ENCODE peak calls at places on chromosome 21, in nine cellular contexts. One of them, this sample, is unnamed.
A peak's percentile ranks its signal among the peaks of the same experiment; 100 is the strongest.

GRCh38 chr21:17527240-17527639 is 14.4 kb downstream of the CXADR start:
- DNase-seq in right lobe of liver: no peak
- DNase-seq in MG63: no peak
- DNase-seq in lower lobe of right lung: no peak
- DNase-seq in tibial nerve: no peak
- DNase-seq in adrenal gland: no peak
- DNase-seq in CD8-positive, alpha-beta memory T cell: no peak
- DNase-seq in fibroblast of lung: peak; percentile 67
- DNase-seq in endothelial cell of umbilical vein: peak; percentile 86
- DNase-seq in this sample: no peak

GRCh38 chr21:38243732-38244406 is 12.9 kb upstream of the KCNJ15 start:
- DNase-seq in right lobe of liver: no peak
- DNase-seq in MG63: no peak
- DNase-seq in lower lobe of right lung: no peak
- DNase-seq in tibial nerve: no peak
- DNase-seq in adrenal gland: no peak
- DNase-seq in CD8-positive, alpha-beta memory T cell: no peak
- DNase-seq in fibroblast of lung: no peak
- DNase-seq in endothelial cell of umbilical vein: no peak
- DNase-seq in this sample: no peak

GRCh38 chr21:46604975-46605758 is at the start of gene S100B:
- DNase-seq in right lobe of liver: no peak
- DNase-seq in MG63: no peak
- DNase-seq in lower lobe of right lung: no peak
- DNase-seq in tibial nerve: peak; percentile 56
- DNase-seq in adrenal gland: no peak
- DNase-seq in CD8-positive, alpha-beta memory T cell: no peak
- DNase-seq in fibroblast of lung: no peak
- DNase-seq in endothelial cell of umbilical vein: no peak
- DNase-seq in this sample: no peak

GRCh38 chr21:37986751-37987399 is 70.6 kb upstream of the KCNJ6 start:
- DNase-seq in right lobe of liver: no peak
- DNase-seq in MG63: no peak
- DNase-seq in lower lobe of right lung: no peak
- DNase-seq in tibial nerve: no peak
- DNase-seq in adrenal gland: no peak
- DNase-seq in CD8-positive, alpha-beta memory T cell: no peak
- DNase-seq in fibroblast of lung: no peak
- DNase-seq in endothelial cell of umbilical vein: no peak
- DNase-seq in this sample: no peak

GRCh38 chr21:34363733-34364132 is at the start of gene KCNE2:
- DNase-seq in right lobe of liver: peak; percentile 26
- DNase-seq in MG63: no peak
- DNase-seq in lower lobe of right lung: no peak
- DNase-seq in tibial nerve: no peak
- DNase-seq in adrenal gland: peak; percentile 1
- DNase-seq in CD8-positive, alpha-beta memory T cell: no peak
- DNase-seq in fibroblast of lung: no peak
- DNase-seq in endothelial cell of umbilical vein: no peak
- DNase-seq in this sample: no peak

GRCh38 chr21:29334717-29335428 is 36.2 kb downstream of the BACH1 start:
- DNase-seq in right lobe of liver: no peak
- DNase-seq in MG63: no peak
- DNase-seq in lower lobe of right lung: no peak
- DNase-seq in tibial nerve: no peak
- DNase-seq in adrenal gland: no peak
- DNase-seq in CD8-positive, alpha-beta memory T cell: no peak
- DNase-seq in fibroblast of lung: peak; percentile 93
- DNase-seq in endothelial cell of umbilical vein: no peak
- DNase-seq in this sample: no peak

GRCh38 chr21:33135925-33136324 is 66.0 kb downstream of the OLIG1 start:
- DNase-seq in right lobe of liver: no peak
- DNase-seq in MG63: no peak
- DNase-seq in lower lobe of right lung: no peak
- DNase-seq in tibial nerve: no peak
- DNase-seq in adrenal gland: no peak
- DNase-seq in CD8-positive, alpha-beta memory T cell: no peak
- DNase-seq in fibroblast of lung: no peak
- DNase-seq in endothelial cell of umbilical vein: no peak
- DNase-seq in this sample: no peak

GRCh38 chr21:30625449-30625848 is 5.0 kb downstream of the KRTAP20-4 start:
- DNase-seq in right lobe of liver: no peak
- DNase-seq in MG63: no peak
- DNase-seq in lower lobe of right lung: no peak
- DNase-seq in tibial nerve: no peak
- DNase-seq in adrenal gland: no peak
- DNase-seq in CD8-positive, alpha-beta memory T cell: no peak
- DNase-seq in fibroblast of lung: no peak
- DNase-seq in endothelial cell of umbilical vein: no peak
- DNase-seq in this sample: no peak

GRCh38 chr21:36175771-36176565 is 19.3 kb downstream of the DOP1B start:
- DNase-seq in right lobe of liver: no peak
- DNase-seq in MG63: no peak
- DNase-seq in lower lobe of right lung: no peak
- DNase-seq in tibial nerve: no peak
- DNase-seq in adrenal gland: no peak
- DNase-seq in CD8-positive, alpha-beta memory T cell: no peak
- DNase-seq in fibroblast of lung: no peak
- DNase-seq in endothelial cell of umbilical vein: no peak
- DNase-seq in this sample: no peak

GRCh38 chr21:35266546-35266945 is 217.4 kb upstream of the RUNX1 start:
- DNase-seq in right lobe of liver: no peak
- DNase-seq in MG63: peak; percentile 20
- DNase-seq in lower lobe of right lung: no peak
- DNase-seq in tibial nerve: no peak
- DNase-seq in adrenal gland: no peak
- DNase-seq in CD8-positive, alpha-beta memory T cell: no peak
- DNase-seq in fibroblast of lung: no peak
- DNase-seq in endothelial cell of umbilical vein: no peak
- DNase-seq in this sample: no peak

GRCh38 chr21:36879827-36880226 is 86.6 kb downstream of the HLCS start:
- DNase-seq in right lobe of liver: no peak
- DNase-seq in MG63: no peak
- DNase-seq in lower lobe of right lung: no peak
- DNase-seq in tibial nerve: no peak
- DNase-seq in adrenal gland: no peak
- DNase-seq in CD8-positive, alpha-beta memory T cell: no peak
- DNase-seq in fibroblast of lung: no peak
- DNase-seq in endothelial cell of umbilical vein: no peak
- DNase-seq in this sample: no peak

GRCh38 chr21:36337099-36337509 is 17.1 kb downstream of the MORC3 start:
- DNase-seq in right lobe of liver: no peak
- DNase-seq in MG63: no peak
- DNase-seq in lower lobe of right lung: no peak
- DNase-seq in tibial nerve: no peak
- DNase-seq in adrenal gland: no peak
- DNase-seq in CD8-positive, alpha-beta memory T cell: no peak
- DNase-seq in fibroblast of lung: peak; percentile 68
- DNase-seq in endothelial cell of umbilical vein: no peak
- DNase-seq in this sample: no peak

GRCh38 chr21:36747815-36748381 is 49.0 kb downstream of the SIM2 start:
- DNase-seq in right lobe of liver: peak; percentile 63
- DNase-seq in MG63: no peak
- DNase-seq in lower lobe of right lung: no peak
- DNase-seq in tibial nerve: no peak
- DNase-seq in adrenal gland: peak; percentile 34
- DNase-seq in CD8-positive, alpha-beta memory T cell: no peak
- DNase-seq in fibroblast of lung: no peak
- DNase-seq in endothelial cell of umbilical vein: peak; percentile 35
- DNase-seq in this sample: no peak

GRCh38 chr21:35238119-35238518 is 189.0 kb upstream of the RUNX1 start:
- DNase-seq in right lobe of liver: no peak
- DNase-seq in MG63: no peak
- DNase-seq in lower lobe of right lung: no peak
- DNase-seq in tibial nerve: no peak
- DNase-seq in adrenal gland: no peak
- DNase-seq in CD8-positive, alpha-beta memory T cell: no peak
- DNase-seq in fibroblast of lung: no peak
- DNase-seq in endothelial cell of umbilical vein: no peak
- DNase-seq in this sample: no peak

GRCh38 chr21:43691086-43691795 is 27.7 kb upstream of the PDXK start:
- DNase-seq in right lobe of liver: no peak
- DNase-seq in MG63: no peak
- DNase-seq in lower lobe of right lung: peak; percentile 36
- DNase-seq in tibial nerve: no peak
- DNase-seq in adrenal gland: no peak
- DNase-seq in CD8-positive, alpha-beta memory T cell: no peak
- DNase-seq in fibroblast of lung: no peak
- DNase-seq in endothelial cell of umbilical vein: no peak
- DNase-seq in this sample: no peak

GRCh38 chr21:36757246-36757645 is 58.3 kb downstream of the SIM2 start:
- DNase-seq in right lobe of liver: no peak
- DNase-seq in MG63: no peak
- DNase-seq in lower lobe of right lung: no peak
- DNase-seq in tibial nerve: no peak
- DNase-seq in adrenal gland: no peak
- DNase-seq in CD8-positive, alpha-beta memory T cell: no peak
- DNase-seq in fibroblast of lung: no peak
- DNase-seq in endothelial cell of umbilical vein: no peak
- DNase-seq in this sample: no peak

GRCh38 chr21:42640486-42640885 is 12.9 kb upstream of the PDE9A start:
- DNase-seq in right lobe of liver: no peak
- DNase-seq in MG63: no peak
- DNase-seq in lower lobe of right lung: peak; percentile 57
- DNase-seq in tibial nerve: no peak
- DNase-seq in adrenal gland: peak; percentile 83
- DNase-seq in CD8-positive, alpha-beta memory T cell: no peak
- DNase-seq in fibroblast of lung: no peak
- DNase-seq in endothelial cell of umbilical vein: no peak
- DNase-seq in this sample: no peak

GRCh38 chr21:34885125-34885524 is 164.0 kb downstream of the RUNX1 start:
- DNase-seq in right lobe of liver: no peak
- DNase-seq in MG63: no peak
- DNase-seq in lower lobe of right lung: no peak
- DNase-seq in tibial nerve: no peak
- DNase-seq in adrenal gland: no peak
- DNase-seq in CD8-positive, alpha-beta memory T cell: no peak
- DNase-seq in fibroblast of lung: peak; percentile 43
- DNase-seq in endothelial cell of umbilical vein: peak; percentile 48
- DNase-seq in this sample: no peak

GRCh38 chr21:32246571-32246970 is 32.3 kb downstream of the MIS18A start:
- DNase-seq in right lobe of liver: no peak
- DNase-seq in MG63: no peak
- DNase-seq in lower lobe of right lung: no peak
- DNase-seq in tibial nerve: no peak
- DNase-seq in adrenal gland: no peak
- DNase-seq in CD8-positive, alpha-beta memory T cell: no peak
- DNase-seq in fibroblast of lung: no peak
- DNase-seq in endothelial cell of umbilical vein: no peak
- DNase-seq in this sample: no peak

GRCh38 chr21:46599251-46599572 is 5.7 kb downstream of the S100B start:
- DNase-seq in right lobe of liver: no peak
- DNase-seq in MG63: no peak
- DNase-seq in lower lobe of right lung: no peak
- DNase-seq in tibial nerve: no peak
- DNase-seq in adrenal gland: peak; percentile 68
- DNase-seq in CD8-positive, alpha-beta memory T cell: no peak
- DNase-seq in fibroblast of lung: peak; percentile 81
- DNase-seq in endothelial cell of umbilical vein: peak; percentile 95
- DNase-seq in this sample: no peak

DNA sequence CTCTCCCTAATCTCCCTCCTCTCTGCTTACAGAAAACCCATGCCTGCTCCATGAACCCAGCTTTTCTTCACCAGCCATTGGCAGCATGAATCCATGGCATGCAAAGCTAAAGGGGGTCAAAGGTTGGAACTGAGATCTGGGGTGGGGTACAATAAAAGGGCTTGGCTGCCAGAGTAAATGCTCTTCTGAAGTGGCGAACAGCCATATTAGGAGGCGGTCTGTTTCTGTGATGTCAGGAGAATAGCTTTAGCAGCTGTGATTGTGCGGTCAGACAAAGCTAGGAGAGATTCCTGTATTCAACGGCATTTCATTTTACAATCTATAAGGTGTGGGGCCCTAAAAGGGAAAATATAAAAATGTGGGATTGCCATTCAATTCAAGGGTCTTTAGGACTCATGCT is 71.7 kb upstream of the TMPRSS2 start:
- DNase-seq in right lobe of liver: no peak
- DNase-seq in MG63: no peak
- DNase-seq in lower lobe of right lung: no peak
- DNase-seq in tibial nerve: no peak
- DNase-seq in adrenal gland: no peak
- DNase-seq in CD8-positive, alpha-beta memory T cell: no peak
- DNase-seq in fibroblast of lung: no peak
- DNase-seq in endothelial cell of umbilical vein: no peak
- DNase-seq in this sample: no peak
- H3K9me3 ChIP-seq in right lobe of liver: peaks cover 3% of the 10 kb centered on the region
- H3K9me3 ChIP-seq in MG63: peaks cover 16% of the 10 kb centered on the region
- H3K9me3 ChIP-seq in lower lobe of right lung: peaks cover 19% of the 10 kb centered on the region
- H3K9me3 ChIP-seq in tibial nerve: peaks cover 3% of the 10 kb centered on the region
- H3K9me3 ChIP-seq in adrenal gland: peaks cover 8% of the 10 kb centered on the region
- H3K9me3 ChIP-seq in CD8-positive, alpha-beta memory T cell: no peaks in the 10 kb centered on the region
- H3K9me3 ChIP-seq in fibroblast of lung: no peaks in the 10 kb centered on the region
- H3K9me3 ChIP-seq in endothelial cell of umbilical vein: no peaks in the 10 kb centered on the region
- H3K9me3 ChIP-seq in this sample: no peaks in the 10 kb centered on the region

DNA sequence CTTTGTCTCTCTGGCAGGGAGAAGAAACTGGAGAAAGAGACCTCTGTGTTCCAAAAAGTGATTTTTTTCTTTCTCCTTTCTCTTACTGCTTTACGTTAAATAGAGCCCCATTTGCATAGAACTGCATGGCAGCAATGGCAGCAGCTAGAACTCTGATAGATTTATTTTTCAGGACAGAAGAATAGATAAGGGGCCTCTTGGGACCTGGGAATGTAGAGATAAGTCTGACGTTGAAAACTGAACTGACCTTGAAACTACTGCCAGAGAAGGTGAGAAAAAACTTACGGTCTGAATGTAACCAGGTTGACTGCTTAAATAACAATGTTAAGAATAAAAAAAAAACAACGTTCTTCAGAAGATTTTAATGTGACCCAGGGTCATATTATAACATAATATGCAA is 25.4 kb upstream of the B3GALT5 start:
- DNase-seq in right lobe of liver: no peak
- DNase-seq in MG63: no peak
- DNase-seq in lower lobe of right lung: no peak
- DNase-seq in tibial nerve: no peak
- DNase-seq in adrenal gland: no peak
- DNase-seq in CD8-positive, alpha-beta memory T cell: no peak
- DNase-seq in fibroblast of lung: no peak
- DNase-seq in endothelial cell of umbilical vein: no peak
- DNase-seq in this sample: no peak
- H3K9me3 ChIP-seq in right lobe of liver: no peaks in the 10 kb centered on the region
- H3K9me3 ChIP-seq in MG63: peaks cover 9% of the 10 kb centered on the region
- H3K9me3 ChIP-seq in lower lobe of right lung: no peaks in the 10 kb centered on the region
- H3K9me3 ChIP-seq in tibial nerve: no peaks in the 10 kb centered on the region
- H3K9me3 ChIP-seq in adrenal gland: no peaks in the 10 kb centered on the region
- H3K9me3 ChIP-seq in CD8-positive, alpha-beta memory T cell: no peaks in the 10 kb centered on the region
- H3K9me3 ChIP-seq in fibroblast of lung: no peaks in the 10 kb centered on the region
- H3K9me3 ChIP-seq in endothelial cell of umbilical vein: no peaks in the 10 kb centered on the region
- H3K9me3 ChIP-seq in this sample: no peaks in the 10 kb centered on the region

GRCh38 chr21:44741921-44742320 is 30.5 kb upstream of the TSPEAR start:
- DNase-seq in right lobe of liver: peak; percentile 9
- DNase-seq in MG63: no peak
- DNase-seq in lower lobe of right lung: no peak
- DNase-seq in tibial nerve: no peak
- DNase-seq in adrenal gland: no peak
- DNase-seq in CD8-positive, alpha-beta memory T cell: no peak
- DNase-seq in fibroblast of lung: no peak
- DNase-seq in endothelial cell of umbilical vein: no peak
- DNase-seq in this sample: no peak
- H3K9me3 ChIP-seq in right lobe of liver: peaks cover 5% of the 10 kb centered on the region
- H3K9me3 ChIP-seq in MG63: no peaks in the 10 kb centered on the region
- H3K9me3 ChIP-seq in lower lobe of right lung: peaks cover 11% of the 10 kb centered on the region
- H3K9me3 ChIP-seq in tibial nerve: no peaks in the 10 kb centered on the region
- H3K9me3 ChIP-seq in adrenal gland: no peaks in the 10 kb centered on the region
- H3K9me3 ChIP-seq in CD8-positive, alpha-beta memory T cell: no peaks in the 10 kb centered on the region
- H3K9me3 ChIP-seq in fibroblast of lung: no peaks in the 10 kb centered on the region
- H3K9me3 ChIP-seq in endothelial cell of umbilical vein: no peaks in the 10 kb centered on the region
- H3K9me3 ChIP-seq in this sample: no peaks in the 10 kb centered on the region

GRCh38 chr21:45519182-45519581 is 23.1 kb downstream of the SLC19A1 start:
- DNase-seq in right lobe of liver: no peak
- DNase-seq in MG63: no peak
- DNase-seq in lower lobe of right lung: no peak
- DNase-seq in tibial nerve: no peak
- DNase-seq in adrenal gland: no peak
- DNase-seq in CD8-positive, alpha-beta memory T cell: no peak
- DNase-seq in fibroblast of lung: no peak
- DNase-seq in endothelial cell of umbilical vein: no peak
- DNase-seq in this sample: no peak
- H3K9me3 ChIP-seq in right lobe of liver: peaks cover 4% of the 10 kb centered on the region
- H3K9me3 ChIP-seq in MG63: peaks cover 35% of the 10 kb centered on the region
- H3K9me3 ChIP-seq in lower lobe of right lung: peaks cover 34% of the 10 kb centered on the region
- H3K9me3 ChIP-seq in tibial nerve: no peaks in the 10 kb centered on the region
- H3K9me3 ChIP-seq in adrenal gland: no peaks in the 10 kb centered on the region
- H3K9me3 ChIP-seq in CD8-positive, alpha-beta memory T cell: peaks cover 10% of the 10 kb centered on the region
- H3K9me3 ChIP-seq in fibroblast of lung: no peaks in the 10 kb centered on the region
- H3K9me3 ChIP-seq in endothelial cell of umbilical vein: no peaks in the 10 kb centered on the region
- H3K9me3 ChIP-seq in this sample: no peaks in the 10 kb centered on the region

This sample was measured in T-helper 17 cell.